ENCODE peak calls at places on chromosomes 7 and 10, in five cellular contexts. D is glomerular endothelial cell, M is KBM-7, C is activated T-helper 1 cell treated with Interleukin-2 at 50 U/mL for 16 hours, U is fibroblast of the aortic adventitia. J is an unnamed sample.
A peak's percentile ranks its signal among the peaks of the same experiment; 100 is the strongest.

GRCh38 chr10:126910798-126911197 is 5.6 kb downstream of the DOCK1 start:
- DNase-seq in D (no peak), M (no peak), C (no peak), U (peak; percentile 22), J (no peak)

GRCh38 chr10:32207544-32207943 is 139.4 kb downstream of the EPC1 start:
- DNase-seq in D (no peak), M (peak; percentile 56), C (peak; percentile 18), U (peak; percentile 52), J (peak; percentile 10)

GRCh38 chr7:131164025-131164899 is 163.4 kb upstream of the MKLN1 start:
- DNase-seq in D (no peak), M (no peak), C (no peak), U (peak; percentile 82), J (no peak)

GRCh38 chr7:117012284-117013174 is 59.2 kb downstream of the ST7 start:
- DNase-seq in D (no peak), M (peak; percentile 47), C (no peak), U (peak; percentile 61), J (no peak)

GRCh38 chr7:154440058-154440457 is 387.9 kb downstream of the DPP6 start:
- DNase-seq in D (no peak), M (no peak), C (no peak), U (no peak), J (no peak)

GRCh38 chr7:148402159-148402558 is 188.4 kb upstream of the C7orf33 start:
- DNase-seq in D (no peak), M (peak; percentile 3), C (no peak), U (no peak), J (no peak)

GRCh38 chr10:132611026-132611910 is 73.7 kb downstream of the INPP5A start:
- DNase-seq in D (no peak), M (no peak), C (no peak), U (no peak), J (no peak)

GRCh38 chr7:74282748-74283459 is 6.3 kb upstream of the CLIP2 start:
- DNase-seq in D (no peak), M (no peak), C (no peak), U (no peak), J (no peak)

GRCh38 chr7:138475377-138475776 is 15.3 kb downstream of the TRIM24 start:
- DNase-seq in D (no peak), M (no peak), C (no peak), U (no peak), J (no peak)

GRCh38 chr7:84251183-84251845 is 56.7 kb upstream of the SEMA3A start:
- DNase-seq in D (no peak), M (no peak), C (no peak), U (peak; percentile 87), J (no peak)

GRCh38 chr7:156948361-156948760 is 1.2 kb upstream of the NOM1 start:
- DNase-seq in D (no peak), M (no peak), C (no peak), U (no peak), J (no peak)

GRCh38 chr10:91061187-91061586 is 140.3 kb upstream of the ANKRD1 start:
- DNase-seq in D (no peak), M (no peak), C (no peak), U (no peak), J (no peak)

GRCh38 chr10:72239409-72239808 is 23.3 kb upstream of the ASCC1 start:
- DNase-seq in D (no peak), M (no peak), C (no peak), U (no peak), J (no peak)

GRCh38 chr10:91796332-91797076 is 1.7 kb upstream of the TNKS2 start:
- DNase-seq in D (no peak), M (peak; percentile 31), C (peak; percentile 33), U (peak; percentile 15), J (no peak)

GRCh38 chr7:95772771-95773581 is 622 bp downstream of the DYNC1I1 start:
- DNase-seq in D (peak; percentile 7), M (peak; percentile 17), C (no peak), U (peak; percentile 8), J (no peak)

GRCh38 chr7:124088590-124088989 is 55.7 kb upstream of the TMEM229A start:
- DNase-seq in D (no peak), M (no peak), C (no peak), U (peak; percentile 31), J (no peak)

GRCh38 chr10:32379314-32379949 is 32.5 kb upstream of the EPC1 start:
- DNase-seq in D (peak; percentile 37), M (peak; percentile 88), C (no peak), U (peak; percentile 75), J (no peak)

GRCh38 chr7:35021445-35021844 is 15.8 kb downstream of the DPY19L1 start:
- DNase-seq in D (no peak), M (no peak), C (no peak), U (no peak), J (no peak)

GRCh38 chr10:110514848-110515247 is 17.1 kb downstream of the DUSP5 start:
- DNase-seq in D (no peak), M (no peak), C (no peak), U (no peak), J (no peak)

GRCh38 chr10:33460461-33461294 is 126.2 kb upstream of the NRP1 start:
- DNase-seq in D (no peak), M (no peak), C (no peak), U (peak; percentile 80), J (no peak)

GRCh38 chr10:16820018-16820417 is 2.8 kb upstream of the RSU1 start:
- DNase-seq in D (no peak), M (no peak), C (no peak), U (no peak), J (no peak)

GRCh38 chr7:134695321-134695860 is 48.7 kb downstream of the BPGM start:
- DNase-seq in D (no peak), M (no peak), C (no peak), U (peak; percentile 73), J (no peak)

GRCh38 chr10:6583447-6583846 is 3.4 kb upstream of the PRKCQ start:
- DNase-seq in D (no peak), M (no peak), C (peak; percentile 57), U (no peak), J (no peak)

GRCh38 chr10:116170815-116171250 is 102.2 kb downstream of the GFRA1 start:
- DNase-seq in D (no peak), M (no peak), C (no peak), U (no peak), J (no peak)

GRCh38 chr10:6640433-6641040 is 60.5 kb upstream of the PRKCQ start:
- DNase-seq in D (no peak), M (no peak), C (no peak), U (no peak), J (no peak)

GRCh38 chr7:22597845-22598244 is 97.9 kb upstream of the STEAP1B start:
- DNase-seq in D (no peak), M (no peak), C (no peak), U (peak; percentile 83), J (no peak)

GRCh38 chr10:8045728-8046494 is 8.6 kb upstream of the GATA3 start:
- DNase-seq in D (no peak), M (no peak), C (no peak), U (no peak), J (no peak)